ENCODE peak calls at places on chromosomes 6 and 20, in nine cellular contexts. N, Q, F, A, R, Z, J, C and E are unnamed samples.
A peak's percentile ranks its signal among the peaks of the same experiment; 100 is the strongest.

GRCh38 chr6:158058156-158058723 is 76.6 kb downstream of the SYNJ2 start:
- DNase-seq in C (no peak), F (no peak), R (no peak), Z (no peak), N (no peak), Q (no peak), J (no peak), A (no peak), E (no peak)

GRCh38 chr20:5674176-5674660 is 76.0 kb upstream of the SHLD1 start:
- DNase-seq in J (no peak), N (peak; percentile 24), F (peak; percentile 15), C (no peak), A (no peak), Z (no peak), R (peak; percentile 47), Q (no peak), E (no peak)

GRCh38 chr20:9617062-9617461 is 102.7 kb downstream of the LAMP5 start:
- DNase-seq in C (no peak), R (peak; percentile 66), Q (no peak), J (peak; percentile 71), F (peak; percentile 52), Z (peak; percentile 69), N (peak; percentile 56), A (peak; percentile 56), E (peak; percentile 45)

GRCh38 chr6:133309579-133309978 is 68.4 kb downstream of the EYA4 start:
- DNase-seq in F (no peak), Z (no peak), N (no peak), R (no peak), A (no peak), Q (no peak), J (no peak), C (no peak), E (no peak)

GRCh38 chr6:151680846-151681425 is 126.5 kb upstream of the ESR1 start:
- DNase-seq in J (peak; percentile 54), Q (no peak), F (no peak), A (peak; percentile 31), R (no peak), Z (no peak), C (no peak), N (no peak), E (no peak)

GRCh38 chr6:39330476-39330875 is 8.0 kb upstream of the KCNK16 start:
- DNase-seq in F (no peak), C (no peak), A (no peak), R (no peak), Z (no peak), Q (no peak), J (peak; percentile 75), N (no peak), E (no peak)

GRCh38 chr6:24052632-24053031 is 73.4 kb upstream of the NRSN1 start:
- DNase-seq in F (no peak), R (no peak), Z (no peak), J (no peak), C (no peak), N (no peak), Q (no peak), A (no peak), E (no peak)

GRCh38 chr6:71414486-71414885 is 125.9 kb downstream of the OGFRL1 start:
- DNase-seq in Z (no peak), Q (no peak), R (no peak), N (no peak), A (no peak), F (no peak), J (no peak), C (peak; percentile 80), E (no peak)

GRCh38 chr6:17865243-17865642 is 122.2 kb downstream of the KIF13A start:
- DNase-seq in R (peak; percentile 39), N (no peak), C (no peak), Z (no peak), J (peak; percentile 57), F (no peak), A (no peak), Q (no peak), E (no peak)

GRCh38 chr6:33126101-33126714 is 50.4 kb downstream of the HLA-DPB1 start:
- DNase-seq in A (peak; percentile 69), C (no peak), Q (no peak), R (peak; percentile 12), N (peak; percentile 84), J (peak; percentile 93), Z (peak; percentile 11), F (peak; percentile 75), E (no peak)

GRCh38 chr20:32941155-32941885 is 62.9 kb downstream of the SUN5 start:
- DNase-seq in F (no peak), Q (no peak), Z (no peak), A (no peak), N (no peak), R (no peak), J (no peak), C (no peak), E (no peak)